ENCODE peak calls at places on chromosomes 13 and 19, in nine cellular contexts. N is colonic mucosa, W is right atrium auricular region, T is endodermal cell, Q is neural progenitor cell, P is WERI-Rb-1, D is heart left ventricle, L is transverse colon, B is tibial artery. A is an unnamed sample. For H3K9me3, the result is how much of the 10 kb centered on the place peaks cover.

GRCh38 chr13:46392967-46393366 is 5.9 kb upstream of the RUBCNL start:
- DNase-seq in N (no peak), Q (no peak), L (no peak), T (no peak), B (no peak), P (no peak), W (no peak), D (no peak), A (no peak)

GRCh38 chr13:22047082-22047784 is 376.4 kb downstream of the FGF9 start:
- DNase-seq in T (no peak), D (no peak), W (no peak), L (no peak), P (no peak), Q (no peak), B (no peak), N (no peak), A (no peak)

GRCh38 chr13:26476111-26476743 is 81.3 kb upstream of the WASF3 start:
- DNase-seq in T (peak), D (peak), L (no peak), W (no peak), B (no peak), Q (peak), N (no peak), P (no peak), A (no peak)

GRCh38 chr19:2055871-2056809 is 5.1 kb upstream of the MKNK2 start:
- DNase-seq in T (peak), D (peak), N (peak), W (peak), B (peak), Q (no peak), L (peak), P (no peak), A (peak)

GRCh38 chr19:32581704-32582164 is 744 bp downstream of the PDCD5 start:
- DNase-seq in L (peak), B (no peak), P (peak), W (no peak), N (peak), D (peak), T (peak), Q (peak), A (no peak)

GRCh38 chr13:48976677-48977625 is 1.2 kb downstream of the FNDC3A start:
- DNase-seq in L (peak), P (no peak), N (peak), D (no peak), W (peak), Q (no peak), B (no peak), T (no peak), A (no peak)

GRCh38 chr13:104954210-104954609 is 1581.3 kb downstream of the EFNB2 start:
- DNase-seq in D (no peak), B (no peak), N (no peak), P (no peak), L (no peak), W (no peak), T (no peak), Q (no peak), A (no peak)

GRCh38 chr13:49840266-49840665 is 47.8 kb upstream of the KPNA3 start:
- DNase-seq in N (no peak), T (no peak), Q (no peak), B (no peak), L (no peak), P (peak), W (no peak), D (no peak), A (no peak)

GRCh38 chr13:54536112-54536511 is 1507.5 kb downstream of the OLFM4 start:
- DNase-seq in B (no peak), P (no peak), N (no peak), L (no peak), W (no peak), D (no peak), T (no peak), Q (peak), A (no peak)

GRCh38 chr13:65677906-65678305 is 1552.2 kb downstream of the PCDH9 start:
- DNase-seq in Q (no peak), N (no peak), B (no peak), L (no peak), D (no peak), T (no peak), W (no peak), P (no peak), A (no peak)
- H3K9me3 ChIP-seq in Q (under half), N (under half), B (under half), L (under half), D (under half), T (under half), W (under half), P (under half), A (under half)

GRCh38 chr19:58556633-58557252 is 1.7 kb downstream of the UBE2M start:
- DNase-seq in D (no peak), L (no peak), P (no peak), B (peak), T (no peak), N (peak), Q (no peak), W (no peak), A (no peak)
- H3K27ac ChIP-seq in D (no peak), L (peak), P (no peak), B (peak), T (no peak), N (no peak), Q (no peak), W (peak), A (peak)

DNA sequence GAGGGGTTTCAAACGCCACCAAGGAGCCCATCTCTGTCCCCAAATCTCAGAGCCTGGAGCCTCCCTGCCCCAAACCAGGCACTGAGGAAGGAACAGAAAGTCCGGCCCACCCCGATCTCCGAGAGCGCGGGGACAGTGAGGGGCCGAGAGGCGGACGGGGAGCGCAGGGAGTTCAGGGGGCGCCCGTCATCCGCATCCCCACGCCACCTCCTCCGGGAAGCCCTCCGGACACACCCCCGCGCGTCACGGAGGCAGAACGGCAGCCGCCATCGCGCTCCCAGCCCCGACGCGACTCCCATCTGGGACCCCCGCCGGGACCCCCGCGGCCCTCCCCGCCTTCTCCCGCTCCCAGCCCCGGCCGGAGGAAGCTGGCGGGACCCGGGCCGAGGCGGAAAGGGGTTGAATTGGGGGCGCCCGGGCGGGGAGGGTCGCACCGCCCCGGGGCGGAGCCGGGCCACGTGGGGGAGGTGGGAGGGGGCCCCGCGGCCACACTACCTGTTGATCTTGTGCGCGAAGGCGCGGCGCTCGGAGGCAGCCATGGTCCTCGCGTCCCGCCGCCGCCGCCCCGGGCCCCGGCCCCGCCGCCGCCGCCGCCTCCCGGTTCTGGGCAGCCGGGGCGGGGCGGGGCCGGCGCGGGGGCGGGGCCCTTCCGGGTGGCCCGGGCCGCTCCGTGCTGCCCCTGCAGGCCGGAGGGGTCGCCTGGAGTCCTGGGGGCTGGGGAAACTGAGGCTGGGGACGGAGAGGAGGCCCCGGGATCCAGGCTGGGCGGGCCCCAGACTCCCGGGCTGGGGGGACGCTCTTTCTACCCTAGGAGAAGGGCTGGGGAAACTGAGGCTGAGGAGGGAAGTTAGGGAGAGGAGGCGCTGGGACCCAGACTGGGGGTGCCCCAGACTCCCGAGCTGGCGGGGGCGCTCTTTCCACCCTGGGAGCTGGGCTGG is at the start of gene DOCK6:
- DNase-seq in P (peak), Q (peak), D (peak), B (no peak), L (peak), N (peak), W (no peak), T (peak), A (no peak)
- TF ChIP-seq CTCF in P (peak), Q (peak), D (peak), B (peak), L (peak), N (peak), W (peak), T (peak), A (no peak)

GRCh38 chr19:58134244-58134643 is 16.3 kb downstream of the ZNF329 start:
- DNase-seq in D (no peak), L (no peak), P (no peak), N (no peak), W (no peak), B (no peak), T (no peak), Q (no peak), A (no peak)

GRCh38 chr19:58123354-58123753 is 25.3 kb upstream of the ZSCAN18 start:
- DNase-seq in B (no peak), T (no peak), D (no peak), N (no peak), L (no peak), P (no peak), W (no peak), Q (peak), A (no peak)

GRCh38 chr19:58128041-58128685 is 22.4 kb downstream of the ZNF329 start:
- DNase-seq in Q (no peak), N (no peak), L (no peak), B (no peak), D (no peak), W (no peak), T (peak), P (no peak), A (no peak)

DNA sequence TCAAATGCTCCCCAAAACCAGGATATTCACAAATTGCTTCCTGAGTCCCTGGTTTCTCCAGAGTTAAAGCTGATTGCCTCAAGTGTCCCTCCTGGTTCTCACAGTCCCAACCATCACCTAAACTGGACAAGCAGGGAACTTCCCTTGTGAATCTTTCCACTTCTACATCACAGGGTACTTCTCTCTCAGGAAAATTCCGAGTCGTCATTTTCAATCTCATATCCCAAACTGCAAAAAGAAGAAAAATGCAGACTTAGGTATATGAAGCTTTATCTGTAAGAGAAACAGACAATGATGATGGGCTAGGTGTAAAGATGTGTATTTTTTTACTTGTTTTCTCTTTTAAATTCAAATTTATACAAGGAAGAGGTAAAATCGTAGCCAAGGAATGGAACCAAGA is 21.3 kb downstream of the ZNF329 start:
- DNase-seq in D (no peak), Q (no peak), N (no peak), L (no peak), T (no peak), W (no peak), B (no peak), P (no peak), A (no peak)
- H3K9me3 ChIP-seq in D (half or more), Q (half or more), N (under half), L (half or more), T (half or more), W (half or more), B (half or more), P (half or more), A (half or more)

GRCh38 chr13:112703449-112703848 is 13.6 kb downstream of the ATP11A start:
- DNase-seq in L (no peak), N (no peak), B (no peak), D (no peak), T (no peak), Q (no peak), P (no peak), W (no peak), A (no peak)
- H3K27ac ChIP-seq in L (no peak), N (no peak), B (no peak), D (no peak), T (no peak), Q (no peak), P (no peak), W (peak), A (no peak)

DNA sequence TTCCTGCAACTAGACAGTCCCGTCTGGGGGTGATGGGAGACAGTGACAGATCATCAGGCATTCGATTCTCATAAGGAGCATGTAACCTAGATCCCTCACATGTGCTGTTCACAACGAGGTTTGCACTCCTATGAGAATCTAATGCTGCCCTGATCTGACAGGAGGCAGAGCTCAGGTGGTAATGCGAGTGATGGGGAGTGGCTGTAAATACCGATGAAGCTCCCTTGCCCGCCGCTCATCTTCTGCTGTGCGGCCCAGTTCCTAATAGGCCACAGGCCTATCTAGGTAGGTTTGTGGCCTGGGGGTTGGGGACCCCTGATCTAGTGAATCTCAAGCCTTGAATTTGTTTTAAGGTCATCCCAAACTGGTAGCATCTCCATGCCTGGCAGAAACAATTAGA is 27.3 kb upstream of the FAM124A start:
- DNase-seq in T (no peak), P (no peak), L (no peak), D (no peak), B (no peak), Q (no peak), W (no peak), N (no peak), A (no peak)
- TF ChIP-seq CTCF in T (no peak), P (no peak), L (no peak), D (no peak), B (no peak), Q (no peak), W (no peak), N (no peak), A (no peak)

DNA sequence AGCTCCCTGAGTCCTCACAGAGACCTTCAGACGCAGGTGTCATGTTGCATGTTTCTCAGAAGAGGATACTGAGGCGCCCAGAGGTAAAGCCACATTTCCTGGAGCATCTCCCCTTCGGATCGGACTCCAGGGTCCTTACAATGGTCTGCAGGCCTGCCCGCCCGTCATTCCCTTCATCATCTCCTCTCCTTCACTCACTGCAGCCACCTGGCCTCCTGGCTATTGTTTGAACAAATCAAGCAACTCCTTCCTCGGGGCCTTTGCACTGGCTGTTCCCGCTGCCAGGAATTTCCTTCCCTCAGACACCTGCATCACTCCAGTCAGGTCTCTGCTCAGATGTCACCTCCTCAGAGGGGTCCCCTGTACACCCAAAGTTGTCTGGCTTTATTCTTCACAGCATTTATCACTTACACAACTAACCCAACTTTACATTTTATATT is 20.3 kb downstream of the CEACAM16 start:
- DNase-seq in L (no peak), D (no peak), P (no peak), B (no peak), N (peak), W (no peak), Q (no peak), T (peak), A (no peak)
- H3K9me3 ChIP-seq in L (under half), D (under half), P (under half), B (under half), N (under half), W (under half), Q (under half), T (under half), A (under half)

A was measured in lung.